ENCODE peak calls at places on chromosomes 16 and 17, in five cellular contexts. U, H, V, W and J are unnamed samples.

GRCh38 chr17:20267459-20267842 is 199.9 kb downstream of the LGALS9B start:
- DNase-seq in H (no peak), V (no peak), U (no peak), W (no peak), J (no peak)

GRCh38 chr17:6040473-6040872 is 29.7 kb upstream of the WSCD1 start:
- DNase-seq in H (no peak), V (no peak), U (no peak), W (no peak), J (no peak)

GRCh38 chr17:56274491-56274890 is 121.2 kb downstream of the ANKFN1 start:
- DNase-seq in W (no peak), H (no peak), V (no peak), U (no peak), J (no peak)

GRCh38 chr17:77556408-77557068 is 402.0 kb upstream of the TNRC6C start:
- DNase-seq in U (no peak), W (no peak), H (no peak), V (no peak), J (no peak)

GRCh38 chr16:83338941-83339340 is 468.8 kb upstream of the HSBP1 start:
- DNase-seq in H (no peak), V (no peak), U (no peak), W (no peak), J (no peak)

GRCh38 chr16:14304891-14305459 is 233.9 kb downstream of the MRTFB start:
- DNase-seq in U (no peak), W (no peak), H (no peak), V (no peak), J (no peak)

GRCh38 chr16:84144859-84145639 is at the start of the genes DNAAF1 and HSDL1:
- DNase-seq in U (peak; percentile 83), H (peak; percentile 63), W (peak; percentile 83), V (peak; percentile 94), J (peak; percentile 95)

GRCh38 chr17:17726721-17727060 is 45.4 kb downstream of the RAI1 start:
- DNase-seq in U (no peak), W (no peak), V (no peak), H (no peak), J (no peak)

GRCh38 chr17:75241143-75241430 is 20.3 kb downstream of the GGA3 start:
- DNase-seq in W (no peak), V (no peak), H (no peak), U (no peak), J (no peak)

GRCh38 chr16:8937803-8938202 is 25.9 kb downstream of the USP7 start:
- DNase-seq in H (no peak), W (no peak), U (no peak), V (no peak), J (no peak)

GRCh38 chr17:4788159-4788806 is 481 bp upstream of the GLTPD2 start:
- DNase-seq in V (no peak), W (no peak), H (no peak), U (no peak), J (no peak)

GRCh38 chr17:17350491-17351355 is 47.5 kb downstream of the NT5M start:
- DNase-seq in W (no peak), U (no peak), V (no peak), H (no peak), J (no peak)

GRCh38 chr16:19844945-19845641 is 39.6 kb downstream of the GPRC5B start:
- DNase-seq in W (no peak), H (peak; percentile 87), U (no peak), V (no peak), J (no peak)

GRCh38 chr17:81434079-81434478 is 38.8 kb downstream of the BAHCC1 start:
- DNase-seq in V (no peak), H (peak; percentile 34), U (no peak), W (no peak), J (no peak)

GRCh38 chr17:21680366-21680765 is 12.0 kb upstream of the KCNJ18 start:
- DNase-seq in W (no peak), V (no peak), H (no peak), U (no peak), J (no peak)

GRCh38 chr16:21157632-21158031 is 842 bp upstream of the LDAF1 start:
- DNase-seq in W (no peak), V (no peak), H (no peak), U (no peak), J (no peak)

GRCh38 chr16:27405546-27406451 is 3.8 kb downstream of the IL21R start:
- DNase-seq in W (peak; percentile 59), V (peak; percentile 78), H (no peak), U (no peak), J (no peak)

GRCh38 chr17:32303861-32304288 is 38.1 kb downstream of the C17orf75 start:
- DNase-seq in V (no peak), U (no peak), H (no peak), W (no peak), J (no peak)

GRCh38 chr17:76273923-76274558 is 8.9 kb downstream of the UBALD2 start:
- DNase-seq in U (no peak), V (no peak), W (no peak), H (no peak), J (no peak)

GRCh38 chr17:32487460-32488176 is 825 bp downstream of the CDK5R1 start:
- DNase-seq in U (no peak), W (no peak), H (no peak), V (no peak), J (peak; percentile 23)

GRCh38 chr16:80231118-80231515 is 309.7 kb upstream of the DYNLRB2 start:
- DNase-seq in W (no peak), V (no peak), H (no peak), U (no peak), J (no peak)

GRCh38 chr17:21029515-21029914 is 13.3 kb downstream of the USP22 start:
- DNase-seq in W (no peak), V (no peak), H (no peak), U (no peak), J (no peak)

GRCh38 chr16:83420206-83420760 is 387.5 kb upstream of the HSBP1 start:
- DNase-seq in H (peak; percentile 20), W (no peak), V (no peak), U (no peak), J (peak; percentile 67)

GRCh38 chr17:72467841-72468653 is 347.2 kb downstream of the SOX9 start:
- DNase-seq in W (no peak), V (no peak), U (no peak), H (no peak), J (no peak)

GRCh38 chr16:13038591-13038990 is 137.2 kb downstream of the SHISA9 start:
- DNase-seq in V (no peak), U (no peak), W (no peak), H (no peak), J (no peak)